ENCODE peak calls at places on chromosomes 13 and 19, in six cellular contexts. J is Calu3; S is NCI-H460; W is trophoblast cell; G is brain pericyte; I is activated T-cell treated with anti-CD3 and anti-CD28 coated beads, Interleukin-2, amount 50 U/mL, for 72 hours. V is an unnamed sample.

GRCh38 chr19:51513968-51514367 is 12.4 kb upstream of the SIGLEC12 start:
- DNase-seq in J (no peak), S (no peak), W (no peak), G (no peak), I (no peak), V (no peak)

GRCh38 chr19:19539738-19540703 is 2.0 kb downstream of the CILP2 start:
- DNase-seq in J (no peak), S (no peak), W (peak; percentile 57), G (no peak), I (peak; percentile 80), V (peak; percentile 50)

GRCh38 chr19:44142014-44142523 is 715 bp downstream of the ZNF234 start:
- DNase-seq in J (peak; percentile 7), S (no peak), W (no peak), G (no peak), I (peak; percentile 1), V (no peak)

GRCh38 chr13:113239357-113239756 is 29.9 kb downstream of the CUL4A start:
- DNase-seq in J (no peak), S (no peak), W (no peak), G (no peak), I (no peak), V (no peak)

GRCh38 chr13:51865838-51866237 is 4.1 kb downstream of the CCDC70 start:
- DNase-seq in J (no peak), S (no peak), W (no peak), G (no peak), I (no peak), V (no peak)

GRCh38 chr19:19578241-19578640 is 40.2 kb downstream of the CILP2 start:
- DNase-seq in J (no peak), S (no peak), W (no peak), G (no peak), I (no peak), V (no peak)

GRCh38 chr13:47794963-47795362 is 206.1 kb downstream of the SUCLA2 start:
- DNase-seq in J (no peak), S (no peak), W (no peak), G (no peak), I (no peak), V (no peak)

GRCh38 chr19:16373539-16373938 is 48.9 kb downstream of the KLF2 start:
- DNase-seq in J (no peak), S (no peak), W (no peak), G (peak; percentile 87), I (no peak), V (no peak)

V was measured in CD4-positive, alpha-beta memory T cell.